ENCODE peak calls at places on chromosomes 6 and 20, in five cellular contexts. F, U, R, Y and B are unnamed samples.

GRCh38 chr6:9126845-9127560 is 691.7 kb upstream of the SLC35B3 start:
- DNase-seq in F (no peak), Y (no peak), R (no peak), U (no peak), B (peak)

GRCh38 chr6:6878921-6879585 is 228.7 kb upstream of the RREB1 start:
- DNase-seq in R (no peak), Y (no peak), F (no peak), U (no peak), B (no peak)

GRCh38 chr6:108260126-108260808 is 573 bp downstream of the SNX3 start:
- DNase-seq in Y (peak), R (no peak), F (no peak), U (no peak), B (no peak)

GRCh38 chr20:9306521-9306920 is 207.9 kb upstream of the LAMP5 start:
- DNase-seq in F (no peak), U (no peak), R (no peak), Y (no peak), B (no peak)

GRCh38 chr6:42012501-42013133 is 37.7 kb upstream of the TAF8 start:
- DNase-seq in F (no peak), Y (no peak), U (no peak), R (no peak), B (no peak)

GRCh38 chr20:49405696-49406095 is 76.8 kb downstream of the KCNB1 start:
- DNase-seq in Y (no peak), R (no peak), F (no peak), U (no peak), B (no peak)

GRCh38 chr20:8709627-8710026 is 359.3 kb upstream of the PLCB4 start:
- DNase-seq in R (no peak), Y (no peak), F (no peak), U (no peak), B (no peak)

GRCh38 chr6:84645563-84646266 is 118.7 kb downstream of the TBX18 start:
- DNase-seq in F (no peak), R (no peak), U (no peak), Y (no peak), B (peak)

GRCh38 chr6:152453421-152453820 is 183.7 kb downstream of the SYNE1 start:
- DNase-seq in U (no peak), Y (no peak), F (no peak), R (no peak), B (no peak)

GRCh38 chr20:58271596-58272460 is 37.7 kb upstream of the RAB22A start:
- DNase-seq in Y (no peak), R (no peak), U (no peak), F (no peak), B (no peak)

GRCh38 chr6:111804627-111805235 is 68.5 kb downstream of the FYN start:
- DNase-seq in Y (peak), F (no peak), R (peak), U (no peak), B (peak)

GRCh38 chr6:98747960-98748359 is 86.4 kb upstream of the POU3F2 start:
- DNase-seq in Y (no peak), F (no peak), U (no peak), R (no peak), B (no peak)

GRCh38 chr20:10547276-10548114 is 112.4 kb downstream of the SLX4IP start:
- DNase-seq in U (no peak), Y (no peak), F (no peak), R (no peak), B (no peak)

GRCh38 chr6:144223686-144224085 is 61.4 kb upstream of the UTRN start:
- DNase-seq in Y (no peak), F (no peak), R (no peak), U (no peak), B (no peak)

GRCh38 chr6:148677594-148678476 is 69.0 kb upstream of the UST start:
- DNase-seq in U (no peak), F (no peak), Y (no peak), R (no peak), B (no peak)

GRCh38 chr6:81750201-81750600 is 2.3 kb downstream of the TENT5A start:
- DNase-seq in F (no peak), Y (no peak), U (no peak), R (no peak), B (no peak)
- H3K4me3 ChIP-seq in F (peak), Y (no peak), U (peak), R (peak), B (peak)

DNA sequence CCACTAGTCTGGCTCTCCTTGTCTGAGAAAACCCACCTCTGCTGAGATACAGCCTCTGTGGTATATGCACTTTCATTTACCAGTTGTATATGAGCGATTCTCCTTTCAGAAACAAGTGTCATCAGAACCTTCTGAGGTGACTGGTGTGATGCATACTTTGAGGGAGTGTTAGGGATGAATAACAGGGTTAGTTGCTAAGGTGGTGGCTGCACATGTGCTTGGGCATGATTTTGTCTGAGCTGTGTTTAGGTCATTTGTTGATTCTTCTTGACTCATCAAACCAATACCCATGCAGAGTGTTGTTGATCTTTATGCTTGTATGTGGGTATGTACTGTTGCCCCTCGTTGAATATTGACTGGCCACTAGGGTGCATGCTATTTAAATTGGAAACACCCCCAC is 25.7 kb downstream of the DTD1 start:
- DNase-seq in F (no peak), Y (no peak), U (no peak), R (no peak), B (no peak)
- TF ChIP-seq CTCF in F (no peak), Y (no peak), U (no peak), R (no peak), B (no peak)

GRCh38 chr20:13756551-13756950 is 28.2 kb downstream of the ESF1 start:
- DNase-seq in F (no peak), R (no peak), Y (no peak), U (no peak), B (no peak)
- H3K4me3 ChIP-seq in F (no peak), R (no peak), Y (no peak), U (no peak), B (no peak)

GRCh38 chr6:167122827-167123657 is at the start of gene CCR6:
- DNase-seq in Y (no peak), R (no peak), F (no peak), U (no peak), B (no peak)
- TF ChIP-seq CTCF in Y (no peak), R (no peak), F (no peak), U (no peak), B (no peak)

GRCh38 chr6:56689114-56689513 is 46.4 kb upstream of the DST start:
- DNase-seq in F (no peak), Y (peak), U (no peak), R (no peak), B (no peak)
- H3K4me3 ChIP-seq in F (peak), Y (peak), U (no peak), R (no peak), B (no peak)

GRCh38 chr6:100691972-100692371 is 189.2 kb downstream of the ASCC3 start:
- DNase-seq in R (no peak), F (no peak), U (no peak), Y (no peak), B (no peak)

GRCh38 chr6:100695445-100695844 is 185.7 kb downstream of the ASCC3 start:
- DNase-seq in U (no peak), R (no peak), F (no peak), Y (no peak), B (no peak)

GRCh38 chr6:100693249-100693927 is 187.7 kb downstream of the ASCC3 start:
- DNase-seq in R (no peak), U (no peak), F (no peak), Y (no peak), B (no peak)
- TF ChIP-seq CTCF in R (no peak), U (no peak), F (no peak), Y (no peak), B (no peak)

GRCh38 chr6:13923527-13924145 is 1.1 kb upstream of the RNF182 start:
- DNase-seq in Y (no peak), F (no peak), R (no peak), U (no peak), B (no peak)
- H3K4me3 ChIP-seq in Y (no peak), F (peak), R (no peak), U (no peak), B (peak)

DNA sequence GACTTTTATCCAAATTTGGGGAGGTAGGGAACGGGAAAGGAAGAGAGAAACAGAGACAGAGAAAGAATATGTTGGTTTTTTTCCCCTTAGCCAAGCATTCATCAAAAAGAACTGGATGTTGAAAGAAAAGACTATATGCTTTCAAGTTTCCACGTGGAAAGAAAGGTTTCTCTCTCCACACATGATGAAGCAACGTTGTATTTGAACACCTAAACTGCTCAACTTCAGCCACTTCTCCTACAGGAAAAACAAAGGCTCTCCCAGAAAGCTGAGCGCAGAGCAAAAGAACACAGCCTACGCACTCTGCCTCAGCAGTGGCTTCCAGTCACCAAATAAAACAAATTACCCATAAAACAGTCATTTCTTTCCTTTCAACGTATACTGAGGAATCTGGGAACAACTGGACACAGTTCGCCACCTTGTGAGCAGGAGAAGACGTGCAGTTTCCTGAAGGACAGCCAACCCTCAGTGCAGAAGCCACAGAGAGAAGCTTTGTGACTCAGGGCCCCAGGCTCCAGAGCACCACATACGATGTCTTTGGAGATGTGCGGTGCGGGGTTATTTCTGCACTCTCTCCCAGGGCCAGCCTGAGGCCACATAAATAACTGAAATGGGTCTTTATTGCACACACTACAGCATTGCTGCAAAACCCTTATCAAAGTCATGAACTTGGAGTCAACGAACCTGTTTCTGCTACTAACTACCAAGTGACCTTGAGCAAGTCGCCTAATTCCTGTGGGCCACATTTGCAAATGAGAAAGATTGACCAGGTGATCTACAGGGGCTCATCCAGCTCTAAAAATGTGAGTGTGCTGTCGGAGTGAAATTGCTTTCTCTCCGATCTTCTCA is 10.1 kb downstream of the IL17F start:
- DNase-seq in U (no peak), F (no peak), R (no peak), Y (peak), B (peak)
- TF ChIP-seq CTCF in U (no peak), F (peak), R (no peak), Y (peak), B (peak)

DNA sequence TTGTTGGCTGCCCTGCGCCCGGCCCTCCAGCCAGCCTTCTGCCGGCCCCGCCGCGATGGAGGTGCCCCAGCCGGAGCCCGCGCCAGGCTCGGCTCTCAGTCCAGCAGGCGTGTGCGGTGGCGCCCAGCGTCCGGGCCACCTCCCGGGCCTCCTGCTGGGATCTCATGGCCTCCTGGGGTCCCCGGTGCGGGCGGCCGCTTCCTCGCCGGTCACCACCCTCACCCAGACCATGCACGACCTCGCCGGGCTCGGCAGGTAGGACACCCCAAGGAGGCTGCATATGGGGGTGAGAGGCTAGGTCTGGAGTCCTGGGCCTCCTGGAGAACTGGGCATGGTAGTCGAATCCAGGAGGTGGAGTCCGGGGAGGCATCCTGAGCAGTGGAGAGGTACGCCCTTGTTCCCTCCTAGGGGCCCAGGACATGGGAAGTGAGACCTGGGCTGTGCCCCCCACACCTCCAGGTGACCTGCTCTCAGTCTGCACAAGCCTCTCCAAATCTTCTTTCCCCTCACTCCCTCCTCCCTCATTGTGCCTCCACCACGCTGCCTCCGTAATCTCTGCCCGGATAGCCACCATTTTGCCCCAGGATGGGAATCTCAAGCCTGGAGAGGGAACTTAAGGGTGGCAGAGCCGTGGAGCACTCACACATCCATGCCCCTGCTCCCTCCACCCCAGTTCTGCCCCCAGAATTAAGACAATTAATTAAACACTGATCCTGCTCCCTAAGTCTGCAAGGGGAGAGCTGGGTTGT is 541 bp downstream of the CDC25B start:
- DNase-seq in U (no peak), F (no peak), Y (peak), R (no peak), B (no peak)
- H3K4me3 ChIP-seq in U (peak), F (peak), Y (peak), R (peak), B (peak)

GRCh38 chr6:129601323-129601722 is 108.7 kb downstream of the ARHGAP18 start:
- DNase-seq in Y (no peak), R (no peak), U (no peak), F (no peak), B (no peak)

GRCh38 chr6:129597023-129597713 is 112.8 kb downstream of the ARHGAP18 start:
- DNase-seq in R (no peak), Y (no peak), U (no peak), F (no peak), B (no peak)

GRCh38 chr6:129603731-129604130 is 106.2 kb downstream of the ARHGAP18 start:
- DNase-seq in R (no peak), F (no peak), Y (no peak), U (no peak), B (no peak)

GRCh38 chr6:129599467-129599866 is 110.5 kb downstream of the ARHGAP18 start:
- DNase-seq in U (no peak), F (no peak), Y (no peak), R (no peak), B (no peak)

DNA sequence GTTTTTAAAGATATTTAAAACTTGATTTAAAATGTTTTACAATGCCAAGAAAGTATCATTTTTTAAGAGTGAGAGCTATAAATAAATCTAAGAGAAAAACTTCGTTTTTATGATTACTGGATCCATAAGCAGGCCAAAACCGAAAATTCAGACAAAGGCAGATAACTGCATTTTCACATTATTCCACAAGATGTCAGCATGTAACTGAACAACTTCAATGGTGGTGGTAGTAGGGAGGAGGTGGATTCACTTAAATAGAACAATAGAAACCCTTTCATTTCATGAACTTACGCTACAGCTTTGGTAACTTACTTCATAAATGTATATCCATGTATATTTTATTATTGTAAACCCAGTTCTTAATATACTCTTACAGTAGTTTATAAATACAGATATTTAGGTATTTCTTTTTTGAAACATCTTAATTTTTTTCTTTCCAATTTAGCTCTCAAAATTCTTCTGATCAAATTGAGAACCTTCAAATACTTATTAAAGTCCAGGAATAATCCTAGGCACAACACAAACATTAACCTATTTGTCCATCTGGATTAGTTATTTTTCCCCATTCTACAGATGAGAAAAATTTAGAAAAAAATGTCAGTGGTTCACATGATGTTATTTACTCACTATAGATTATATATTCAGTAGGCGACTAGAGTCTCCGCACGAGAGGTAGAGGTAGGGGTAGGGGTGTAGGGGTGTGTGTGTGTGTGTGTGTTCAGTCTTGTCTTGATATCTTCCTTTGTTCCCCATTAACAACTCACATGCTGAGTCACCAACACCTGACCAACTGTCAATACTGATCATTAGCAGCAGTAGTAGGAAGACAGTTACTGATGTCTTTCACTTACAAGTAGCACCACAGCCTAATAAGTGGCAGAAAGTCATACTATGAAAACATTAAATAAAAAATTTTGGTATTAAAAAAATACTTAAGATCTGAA is 111.5 kb downstream of the ARHGAP18 start:
- DNase-seq in R (no peak), U (no peak), F (no peak), Y (peak), B (peak)
- TF ChIP-seq CTCF in R (peak), U (peak), F (peak), Y (peak), B (peak)